ENCODE peak calls at places on chromosomes 7 and 10, in six cellular contexts. X is ascending aorta, N is cardiac muscle cell, Y is upper lobe of right lung, U is OCI-LY7, R is HepG2. P is an unnamed sample.

GRCh38 chr10:16816142-16816541 is 1.1 kb downstream of the RSU1 start:
- DNase-seq in Y (no peak), R (no peak), N (peak), U (no peak), X (no peak), P (no peak)

GRCh38 chr7:55154096-55154495 is 135.3 kb downstream of the EGFR start:
- DNase-seq in R (no peak), U (no peak), X (no peak), N (no peak), Y (no peak), P (no peak)

GRCh38 chr10:26987851-26988250 is 112.4 kb downstream of the ANKRD26 start:
- DNase-seq in X (no peak), Y (no peak), N (no peak), U (no peak), R (no peak), P (peak)

GRCh38 chr7:133931053-133931452 is 196.1 kb upstream of the LRGUK start:
- DNase-seq in U (no peak), Y (no peak), X (no peak), R (no peak), N (no peak), P (no peak)

GRCh38 chr10:131396108-131397010 is 84.8 kb upstream of the TCERG1L start:
- DNase-seq in R (no peak), X (no peak), U (no peak), N (no peak), Y (no peak), P (no peak)

GRCh38 chr10:62728479-62728878 is 76.0 kb upstream of the ADO start:
- DNase-seq in Y (no peak), X (no peak), N (no peak), R (no peak), U (no peak), P (peak)

GRCh38 chr10:71970331-71970730 is 6.1 kb downstream of the CHST3 start:
- DNase-seq in N (peak), R (no peak), Y (peak), X (no peak), U (no peak), P (no peak)

GRCh38 chr10:60818134-60818770 is 40.0 kb downstream of the CDK1 start:
- DNase-seq in N (no peak), Y (no peak), X (no peak), U (no peak), R (no peak), P (peak)

GRCh38 chr10:113222207-113222606 is 272.2 kb downstream of the TCF7L2 start:
- DNase-seq in U (no peak), N (no peak), X (no peak), Y (no peak), R (no peak), P (no peak)

GRCh38 chr10:89306019-89306418 is 4.2 kb downstream of the IFIT2 start:
- DNase-seq in R (no peak), Y (no peak), X (no peak), N (no peak), U (no peak), P (no peak)

GRCh38 chr10:89301721-89302445 is at the start of gene IFIT2:
- DNase-seq in N (no peak), U (peak), R (peak), Y (no peak), X (no peak), P (peak)

GRCh38 chr10:89301231-89301630 is 615 bp upstream of the IFIT2 start:
- DNase-seq in N (no peak), X (no peak), Y (no peak), U (peak), R (no peak), P (peak)

GRCh38 chr10:89302628-89303027 is 782 bp downstream of the IFIT2 start:
- DNase-seq in N (no peak), X (no peak), Y (no peak), U (no peak), R (no peak), P (no peak)

DNA sequence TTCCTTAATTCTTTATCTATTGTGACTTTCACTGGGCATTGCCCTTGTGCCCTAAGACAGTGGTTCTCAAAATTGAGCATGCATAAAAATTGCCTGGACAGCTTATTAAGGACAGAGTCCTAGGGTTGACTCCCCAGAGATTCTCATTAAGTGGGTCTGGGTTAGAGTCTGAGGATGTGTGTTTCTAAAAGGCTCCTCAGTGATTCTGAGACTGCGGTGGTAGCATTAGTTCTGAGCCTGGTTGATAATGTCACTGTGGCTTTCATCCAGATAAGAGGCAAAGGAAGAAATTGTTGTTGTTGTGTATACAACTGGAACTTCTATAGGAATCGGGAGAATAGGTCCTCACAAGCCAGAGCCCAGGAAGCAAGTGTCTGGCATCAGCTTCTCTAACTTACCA is 1.3 kb downstream of the IFIT2 start:
- DNase-seq in X (no peak), U (no peak), Y (no peak), N (no peak), R (no peak), P (no peak)
- H3K4me3 ChIP-seq in X (peak), U (no peak), Y (peak), N (no peak), R (no peak), P (no peak)

GRCh38 chr10:128633864-128634541 is 507.8 kb upstream of the MKI67 start:
- DNase-seq in Y (no peak), R (no peak), U (no peak), X (no peak), N (peak), P (no peak)

GRCh38 chr10:128632694-128633093 is 506.5 kb upstream of the MKI67 start:
- DNase-seq in Y (no peak), U (no peak), N (no peak), R (no peak), X (no peak), P (no peak)

GRCh38 chr10:128630787-128631252 is 504.6 kb upstream of the MKI67 start:
- DNase-seq in U (no peak), X (no peak), Y (no peak), R (no peak), N (no peak), P (peak)

GRCh38 chr10:128629111-128630096 is 503.2 kb upstream of the MKI67 start:
- DNase-seq in Y (peak), N (no peak), U (no peak), R (peak), X (no peak), P (peak)

GRCh38 chr10:128631801-128632241 is 505.6 kb upstream of the MKI67 start:
- DNase-seq in U (peak), N (peak), R (peak), Y (no peak), X (no peak), P (peak)
- TF ChIP-seq CTCF in U (peak), N (peak), R (peak), Y (peak), X (no peak), P (peak)

GRCh38 chr7:120587281-120587680 is 270.7 kb downstream of the TSPAN12 start:
- DNase-seq in R (no peak), U (no peak), N (no peak), Y (no peak), X (no peak), P (no peak)

GRCh38 chr7:120583835-120584586 is 273.9 kb downstream of the TSPAN12 start:
- DNase-seq in N (no peak), R (no peak), U (no peak), X (no peak), Y (no peak), P (peak)

GRCh38 chr7:120588411-120588810 is 269.5 kb downstream of the TSPAN12 start:
- DNase-seq in X (no peak), Y (no peak), N (no peak), U (no peak), R (no peak), P (no peak)

GRCh38 chr7:120588862-120589261 is 269.1 kb downstream of the TSPAN12 start:
- DNase-seq in R (no peak), U (no peak), Y (no peak), X (no peak), N (no peak), P (no peak)

DNA sequence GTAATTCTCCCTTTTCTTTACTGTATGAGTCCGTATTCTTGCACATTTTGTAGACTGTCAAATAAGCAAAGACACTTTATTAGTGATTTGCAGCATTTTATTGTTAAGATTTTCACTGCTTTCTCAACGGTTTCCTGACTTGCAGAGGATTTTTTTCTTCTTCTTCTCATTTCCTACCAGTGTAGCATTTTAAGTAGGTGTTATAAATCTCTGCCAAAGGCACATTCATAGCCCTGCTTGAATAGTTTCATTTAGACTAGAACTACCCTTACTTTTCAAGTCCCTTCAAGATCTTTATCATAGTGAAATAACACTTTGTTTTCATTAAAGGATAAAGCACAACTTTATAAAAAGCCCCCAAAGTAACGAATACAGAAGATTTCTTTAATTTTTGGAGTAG is 271.4 kb downstream of the TSPAN12 start:
- DNase-seq in N (no peak), Y (no peak), U (no peak), X (no peak), R (no peak), P (no peak)
- H3K4me3 ChIP-seq in N (no peak), Y (no peak), U (no peak), X (no peak), R (no peak), P (no peak)

DNA sequence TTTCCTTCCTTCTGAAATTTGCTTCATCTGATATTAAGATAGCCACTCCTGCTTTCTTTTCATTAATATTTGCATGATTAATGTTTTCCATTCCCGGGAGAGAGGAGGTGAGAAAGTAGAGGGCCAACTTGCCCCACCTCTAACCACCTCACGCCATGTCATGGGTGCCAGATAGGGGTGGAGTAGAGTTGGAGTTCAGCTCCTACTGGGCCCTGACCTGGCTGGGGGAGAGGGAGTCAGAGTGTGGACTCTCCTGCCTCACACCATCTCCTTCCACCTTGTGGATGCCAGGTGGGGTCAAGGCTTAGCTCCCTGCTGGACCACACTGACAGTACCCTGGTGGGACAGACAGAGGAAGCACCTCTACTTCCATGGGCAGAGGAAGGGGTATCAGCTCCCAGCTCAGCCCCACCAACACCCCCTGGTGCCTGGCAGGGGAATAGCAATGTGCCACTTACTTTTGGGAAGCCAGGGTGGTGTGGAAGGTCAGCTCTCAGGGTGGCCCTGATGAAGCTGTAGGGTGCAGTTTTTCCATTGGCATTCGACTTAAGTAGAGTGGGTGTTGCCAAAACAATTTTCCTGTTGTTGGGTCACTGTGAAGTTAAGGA is 28.0 kb downstream of the CHST12 start:
- DNase-seq in U (peak), R (peak), N (no peak), Y (no peak), X (no peak), P (no peak)
- TF ChIP-seq CTCF in U (peak), R (peak), N (peak), Y (peak), X (no peak), P (peak)

GRCh38 chr10:33917069-33917468 is 582.6 kb upstream of the NRP1 start:
- DNase-seq in R (no peak), U (no peak), X (no peak), N (no peak), Y (no peak), P (no peak)
- H3K4me3 ChIP-seq in R (no peak), U (no peak), X (no peak), N (no peak), Y (no peak), P (no peak)

GRCh38 chr7:131338173-131338572 is 10.5 kb downstream of the MKLN1 start:
- DNase-seq in N (no peak), Y (no peak), R (no peak), U (no peak), X (no peak), P (no peak)
- TF ChIP-seq CTCF in N (no peak), Y (no peak), R (peak), U (peak), X (no peak), P (no peak)

GRCh38 chr7:29808075-29808786 is 1.9 kb downstream of the WIPF3 start:
- DNase-seq in U (no peak), X (no peak), R (no peak), Y (no peak), N (no peak), P (no peak)
- H3K4me3 ChIP-seq in U (no peak), X (no peak), R (no peak), Y (no peak), N (no peak), P (no peak)

GRCh38 chr7:31633894-31634494 is 53.0 kb upstream of the PPP1R17 start:
- DNase-seq in R (peak), N (peak), Y (no peak), U (peak), X (no peak), P (peak)
- TF ChIP-seq CTCF in R (peak), N (peak), Y (peak), U (peak), X (peak), P (peak)

P was measured in fibroblast of mammary gland.